ENCODE peak calls at places on chromosome 12, in six cellular contexts. W is GM23248, X is PC-3, G is MM.1S, O is neural progenitor cell, C is GM23338. D is an unnamed sample.

GRCh38 chr12:6078378-6079083 is 45.9 kb downstream of the VWF start:
- DNase-seq in W (no peak), X (no peak), G (peak), O (no peak), C (no peak), D (no peak)

GRCh38 chr12:69239922-69240624 is 704 bp downstream of the CPSF6 start:
- DNase-seq in W (peak), X (peak), G (peak), O (peak), C (peak), D (peak)

GRCh38 chr12:47773858-47774580 is 981 bp downstream of the SLC48A1 start:
- DNase-seq in W (peak), X (peak), G (no peak), O (no peak), C (no peak), D (no peak)

GRCh38 chr12:95830335-95831089 is 28.2 kb upstream of the SNRPF start:
- DNase-seq in W (no peak), X (no peak), G (no peak), O (no peak), C (no peak), D (no peak)

GRCh38 chr12:92912672-92913071 is 16.4 kb downstream of the EEA1 start:
- DNase-seq in W (no peak), X (no peak), G (no peak), O (no peak), C (no peak), D (no peak)

GRCh38 chr12:19222566-19222965 is 93.0 kb downstream of the PLEKHA5 start:
- DNase-seq in W (peak), X (no peak), G (no peak), O (no peak), C (no peak), D (no peak)

GRCh38 chr12:80627773-80628172 is 79.7 kb upstream of the MYF6 start:
- DNase-seq in W (peak), X (peak), G (no peak), O (no peak), C (no peak), D (no peak)

GRCh38 chr12:89040146-89040964 is 311.9 kb downstream of the DUSP6 start:
- DNase-seq in W (peak), X (peak), G (peak), O (no peak), C (peak), D (no peak)

GRCh38 chr12:66493841-66494240 is 185.0 kb downstream of the GRIP1 start:
- DNase-seq in W (no peak), X (no peak), G (no peak), O (no peak), C (no peak), D (no peak)

GRCh38 chr12:117125275-117125613 is 26.0 kb upstream of the TESC start:
- DNase-seq in W (peak), X (peak), G (no peak), O (no peak), C (no peak), D (peak)

GRCh38 chr12:42450248-42450647 is 124.3 kb downstream of the PPHLN1 start:
- DNase-seq in W (peak), X (peak), G (no peak), O (no peak), C (no peak), D (no peak)

GRCh38 chr12:31591308-31591901 is 469 bp upstream of the DENND5B start:
- DNase-seq in W (peak), X (peak), G (no peak), O (peak), C (peak), D (peak)

GRCh38 chr12:44509471-44509870 is 366.6 kb downstream of the NELL2 start:
- DNase-seq in W (no peak), X (no peak), G (no peak), O (peak), C (peak), D (no peak)

GRCh38 chr12:27635349-27635972 is 60.8 kb upstream of the REP15 start:
- DNase-seq in W (peak), X (peak), G (peak), O (peak), C (peak), D (peak)

GRCh38 chr12:124581299-124581698 is 13.9 kb upstream of the NCOR2 start:
- DNase-seq in W (no peak), X (peak), G (no peak), O (no peak), C (no peak), D (no peak)

GRCh38 chr12:61302282-61302681 is 957.9 kb upstream of the USP15 start:
- DNase-seq in W (no peak), X (no peak), G (no peak), O (no peak), C (no peak), D (no peak)

GRCh38 chr12:82994117-82994516 is 307.4 kb downstream of the TMTC2 start:
- DNase-seq in W (no peak), X (no peak), G (no peak), O (no peak), C (no peak), D (no peak)

GRCh38 chr12:49904601-49905000 is 901 bp upstream of the FAIM2 start:
- DNase-seq in W (no peak), X (no peak), G (no peak), O (no peak), C (no peak), D (no peak)

GRCh38 chr12:92702754-92703679 is at the start of gene PLEKHG7:
- DNase-seq in W (no peak), X (no peak), G (peak), O (no peak), C (no peak), D (peak)

GRCh38 chr12:83040991-83041390 is 354.3 kb downstream of the TMTC2 start:
- DNase-seq in W (no peak), X (no peak), G (no peak), O (no peak), C (no peak), D (no peak)

GRCh38 chr12:80045594-80045993 is 53.7 kb upstream of the OTOGL start:
- DNase-seq in W (peak), X (peak), G (no peak), O (no peak), C (no peak), D (no peak)

GRCh38 chr12:132807295-132808222 is 21.1 kb downstream of the GOLGA3 start:
- DNase-seq in W (peak), X (no peak), G (no peak), O (no peak), C (peak), D (no peak)

GRCh38 chr12:47356129-47356622 is 276.4 kb upstream of the AMIGO2 start:
- DNase-seq in W (no peak), X (no peak), G (no peak), O (no peak), C (no peak), D (no peak)

GRCh38 chr12:15632708-15633107 is 156.5 kb downstream of the EPS8 start:
- DNase-seq in W (peak), X (no peak), G (no peak), O (no peak), C (no peak), D (no peak)

GRCh38 chr12:71664411-71665108 is 459 bp downstream of the THAP2 start:
- DNase-seq in W (peak), X (no peak), G (no peak), O (no peak), C (no peak), D (no peak)

GRCh38 chr12:5872745-5873144 is 72.3 kb downstream of the ANO2 start:
- DNase-seq in W (peak), X (peak), G (no peak), O (peak), C (peak), D (peak)

GRCh38 chr12:80175307-80175930 is 76.1 kb downstream of the OTOGL start:
- DNase-seq in W (peak), X (peak), G (peak), O (no peak), C (no peak), D (no peak)

GRCh38 chr12:24360461-24360860 is 411.0 kb upstream of the SOX5 start:
- DNase-seq in W (no peak), X (no peak), G (no peak), O (no peak), C (no peak), D (no peak)

GRCh38 chr12:41699658-41700057 is 445.0 kb downstream of the GXYLT1 start:
- DNase-seq in W (no peak), X (no peak), G (no peak), O (no peak), C (no peak), D (no peak)

GRCh38 chr12:107973950-107974349 is 155.1 kb upstream of the WSCD2 start:
- DNase-seq in W (no peak), X (no peak), G (no peak), O (no peak), C (no peak), D (no peak)
- TF ChIP-seq EZH2 in W (no peak), X (no peak), G (no peak), O (no peak), C (no peak), D (no peak)

GRCh38 chr12:99709116-99709515 is 61.6 kb downstream of the GARIN6 start:
- DNase-seq in W (no peak), X (no peak), G (no peak), O (no peak), C (no peak), D (no peak)

GRCh38 chr12:99711246-99711645 is 63.7 kb downstream of the GARIN6 start:
- DNase-seq in W (no peak), X (no peak), G (no peak), O (no peak), C (no peak), D (no peak)

GRCh38 chr12:99712281-99712680 is 64.7 kb downstream of the GARIN6 start:
- DNase-seq in W (no peak), X (no peak), G (no peak), O (no peak), C (no peak), D (no peak)

GRCh38 chr12:99709619-99710018 is 62.1 kb downstream of the GARIN6 start:
- DNase-seq in W (no peak), X (no peak), G (no peak), O (no peak), C (no peak), D (no peak)

DNA sequence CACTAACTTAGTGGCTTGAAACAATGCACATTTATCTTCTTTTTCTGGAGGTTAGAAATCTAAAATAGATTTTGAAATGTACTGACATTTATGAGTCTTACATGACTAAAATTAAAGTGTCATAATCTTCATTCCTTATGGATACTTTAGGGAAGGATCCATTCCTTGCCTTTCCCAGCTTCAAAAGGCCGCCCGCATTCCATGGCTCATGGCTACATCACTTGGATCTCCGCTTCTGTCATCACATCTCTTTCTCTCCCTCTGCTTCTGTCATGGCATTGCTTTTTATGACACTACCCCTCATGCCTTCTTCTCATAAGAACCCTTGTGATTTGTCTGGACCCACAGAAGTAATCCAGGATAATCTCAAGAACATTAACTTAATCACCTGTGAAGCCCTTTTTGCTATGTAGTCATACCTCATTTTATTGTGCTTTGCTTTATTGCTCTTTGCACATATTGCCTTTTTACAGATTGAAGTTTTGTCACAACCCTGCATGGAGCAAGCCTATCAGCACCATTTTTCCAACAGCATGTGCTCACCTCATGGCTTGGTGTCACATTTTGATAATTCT is 66.5 kb downstream of the GARIN6 start:
- DNase-seq in W (no peak), X (no peak), G (no peak), O (no peak), C (no peak), D (no peak)
- TF ChIP-seq EZH2phosphoT487 in W (no peak), X (no peak), G (no peak), O (no peak), C (no peak), D (no peak)

GRCh38 chr12:57091633-57092528 is 3.0 kb downstream of the NAB2 start:
- DNase-seq in W (no peak), X (no peak), G (no peak), O (no peak), C (no peak), D (no peak)

GRCh38 chr12:57093412-57094193 is 4.7 kb downstream of the NAB2 start:
- DNase-seq in W (peak), X (peak), G (peak), O (peak), C (peak), D (peak)

GRCh38 chr12:57092876-57093411 is 4.0 kb downstream of the NAB2 start:
- DNase-seq in W (no peak), X (no peak), G (no peak), O (no peak), C (no peak), D (no peak)

GRCh38 chr12:57090924-57091632 is 2.2 kb downstream of the NAB2 start:
- DNase-seq in W (peak), X (no peak), G (no peak), O (no peak), C (no peak), D (no peak)

GRCh38 chr12:57092529-57092862 is 3.6 kb downstream of the NAB2 start:
- DNase-seq in W (no peak), X (no peak), G (no peak), O (no peak), C (no peak), D (no peak)
- H3K4me3 ChIP-seq in W (peak), X (no peak), G (no peak), O (no peak), C (no peak), D (no peak)

DNA sequence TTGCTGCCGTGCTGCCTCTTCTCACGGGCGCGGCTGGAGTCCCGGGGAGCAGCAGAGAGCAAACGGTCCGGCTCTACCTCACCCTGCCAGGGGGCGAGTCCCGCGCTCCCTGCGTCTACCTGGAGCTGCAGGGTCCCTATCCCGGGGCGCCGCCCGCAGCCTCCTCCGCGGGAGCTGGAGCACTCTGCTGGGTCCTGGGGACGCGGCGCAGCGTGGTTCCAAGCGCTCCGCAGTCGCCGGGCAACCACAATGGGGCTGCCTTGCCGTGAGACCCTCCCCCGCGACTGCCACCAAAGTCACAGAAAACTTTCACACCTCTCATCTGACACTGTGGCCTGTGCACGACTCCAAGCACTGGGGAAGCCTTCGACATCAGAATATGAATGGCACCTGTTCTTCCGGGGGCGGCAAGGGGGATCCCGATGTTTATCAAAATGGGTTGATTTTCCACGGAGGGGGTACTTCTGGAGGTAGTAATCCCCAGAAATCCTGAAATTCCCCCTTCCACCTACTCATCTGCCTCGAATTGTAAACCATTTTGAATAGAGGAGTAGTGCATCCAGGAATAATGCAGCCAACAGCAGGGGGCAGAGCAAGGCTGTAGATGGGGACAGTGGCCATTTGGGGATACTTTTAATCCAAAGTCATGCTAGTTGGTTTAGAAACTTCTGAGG is at the start of gene C12orf42:
- DNase-seq in W (peak), X (peak), G (peak), O (peak), C (peak), D (peak)
- TF ChIP-seq EZH2 in W (no peak), X (no peak), G (no peak), O (no peak), C (no peak), D (peak)

DNA sequence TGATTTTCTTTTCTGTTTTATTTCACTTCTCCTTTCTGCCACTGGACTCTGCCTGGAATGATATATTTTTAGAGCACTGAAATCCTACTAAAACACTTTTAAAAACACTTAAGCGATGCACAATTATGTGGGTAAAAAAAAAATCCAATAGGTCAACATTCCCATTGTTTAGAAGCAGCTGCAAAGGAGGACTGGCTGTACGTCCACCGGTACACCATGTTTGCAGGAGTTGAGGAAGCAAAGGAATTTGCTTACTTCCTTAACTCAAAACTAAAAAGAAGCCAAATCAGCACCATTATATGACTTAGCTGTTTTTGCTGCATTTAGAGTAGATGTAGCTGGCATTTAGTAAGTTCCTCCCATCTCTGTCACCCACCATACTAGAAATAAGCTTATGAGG is 186.8 kb upstream of the TMTC1 start:
- DNase-seq in W (no peak), X (no peak), G (no peak), O (no peak), C (no peak), D (no peak)
- TF ChIP-seq EZH2phosphoT487 in W (no peak), X (no peak), G (no peak), O (no peak), C (no peak), D (no peak)